ENCODE peak calls at places on chromosome 16, in eight cellular contexts. One of them, this sample, is unnamed.

GRCh38 chr16:66131895-66132294 is 234.6 kb upstream of the CDH5 start:
- DNase-seq in mammary epithelial cell: no peak
- DNase-seq in body of pancreas: no peak
- DNase-seq in upper lobe of right lung: no peak
- DNase-seq in lung: no peak
- DNase-seq in sigmoid colon: no peak
- DNase-seq in heart right ventricle: no peak
- DNase-seq in CD4-positive, alpha-beta memory T cell: no peak
- DNase-seq in this sample: no peak

GRCh38 chr16:84933774-84934571 is 77.4 kb downstream of the ZDHHC7 start:
- DNase-seq in sigmoid colon: peak; percentile 87
- DNase-seq in heart right ventricle: peak; percentile 81
- DNase-seq in mammary epithelial cell: no peak
- DNase-seq in body of pancreas: peak; percentile 95
- DNase-seq in upper lobe of right lung: peak; percentile 74
- DNase-seq in lung: no peak
- DNase-seq in CD4-positive, alpha-beta memory T cell: no peak
- DNase-seq in this sample: peak; percentile 37

GRCh38 chr16:9007177-9007794 is 43.6 kb upstream of the USP7 start:
- DNase-seq in sigmoid colon: no peak
- DNase-seq in upper lobe of right lung: no peak
- DNase-seq in lung: no peak
- DNase-seq in CD4-positive, alpha-beta memory T cell: no peak
- DNase-seq in heart right ventricle: no peak
- DNase-seq in body of pancreas: no peak
- DNase-seq in mammary epithelial cell: no peak
- DNase-seq in this sample: no peak

GRCh38 chr16:54334208-54334607 is 47.6 kb upstream of the IRX3 start:
- DNase-seq in body of pancreas: no peak
- DNase-seq in CD4-positive, alpha-beta memory T cell: no peak
- DNase-seq in sigmoid colon: no peak
- DNase-seq in mammary epithelial cell: no peak
- DNase-seq in lung: no peak
- DNase-seq in heart right ventricle: no peak
- DNase-seq in upper lobe of right lung: no peak
- DNase-seq in this sample: peak; percentile 45

GRCh38 chr16:75181630-75182029 is 25.3 kb downstream of the CTRB2 start:
- DNase-seq in CD4-positive, alpha-beta memory T cell: no peak
- DNase-seq in body of pancreas: no peak
- DNase-seq in mammary epithelial cell: no peak
- DNase-seq in lung: no peak
- DNase-seq in upper lobe of right lung: no peak
- DNase-seq in heart right ventricle: no peak
- DNase-seq in sigmoid colon: no peak
- DNase-seq in this sample: no peak

GRCh38 chr16:58451945-58452401 is 48.0 kb upstream of the NDRG4 start:
- DNase-seq in upper lobe of right lung: no peak
- DNase-seq in heart right ventricle: no peak
- DNase-seq in sigmoid colon: no peak
- DNase-seq in CD4-positive, alpha-beta memory T cell: no peak
- DNase-seq in lung: no peak
- DNase-seq in mammary epithelial cell: peak; percentile 62
- DNase-seq in body of pancreas: no peak
- DNase-seq in this sample: no peak

GRCh38 chr16:84339316-84339715 is 29.0 kb upstream of the ATP2C2 start:
- DNase-seq in mammary epithelial cell: no peak
- DNase-seq in upper lobe of right lung: peak; percentile 29
- DNase-seq in CD4-positive, alpha-beta memory T cell: no peak
- DNase-seq in sigmoid colon: no peak
- DNase-seq in body of pancreas: no peak
- DNase-seq in lung: no peak
- DNase-seq in heart right ventricle: no peak
- DNase-seq in this sample: no peak

GRCh38 chr16:57284206-57284951 is at the start of gene PLLP:
- DNase-seq in upper lobe of right lung: peak; percentile 85
- DNase-seq in body of pancreas: peak; percentile 75
- DNase-seq in CD4-positive, alpha-beta memory T cell: no peak
- DNase-seq in mammary epithelial cell: peak; percentile 57
- DNase-seq in sigmoid colon: peak; percentile 61
- DNase-seq in lung: no peak
- DNase-seq in heart right ventricle: no peak
- DNase-seq in this sample: peak; percentile 52

GRCh38 chr16:13957197-13958078 is 37.5 kb downstream of the ERCC4 start:
- DNase-seq in body of pancreas: peak; percentile 66
- DNase-seq in heart right ventricle: peak; percentile 54
- DNase-seq in sigmoid colon: peak; percentile 90
- DNase-seq in CD4-positive, alpha-beta memory T cell: no peak
- DNase-seq in mammary epithelial cell: peak; percentile 87
- DNase-seq in lung: peak; percentile 68
- DNase-seq in upper lobe of right lung: peak; percentile 86
- DNase-seq in this sample: peak; percentile 19

GRCh38 chr16:11682655-11683096 is 14.4 kb downstream of the SNN start:
- DNase-seq in upper lobe of right lung: no peak
- DNase-seq in mammary epithelial cell: peak; percentile 88
- DNase-seq in CD4-positive, alpha-beta memory T cell: no peak
- DNase-seq in body of pancreas: no peak
- DNase-seq in sigmoid colon: peak; percentile 4
- DNase-seq in heart right ventricle: no peak
- DNase-seq in lung: no peak
- DNase-seq in this sample: no peak

GRCh38 chr16:3458852-3459361 is 15.4 kb downstream of the NAA60 start:
- DNase-seq in body of pancreas: peak; percentile 67
- DNase-seq in sigmoid colon: no peak
- DNase-seq in upper lobe of right lung: no peak
- DNase-seq in heart right ventricle: no peak
- DNase-seq in lung: peak; percentile 47
- DNase-seq in mammary epithelial cell: no peak
- DNase-seq in CD4-positive, alpha-beta memory T cell: no peak
- DNase-seq in this sample: peak; percentile 25

GRCh38 chr16:72501739-72502653 is 330.0 kb upstream of the PMFBP1 start:
- DNase-seq in lung: peak; percentile 37
- DNase-seq in mammary epithelial cell: peak; percentile 39
- DNase-seq in upper lobe of right lung: no peak
- DNase-seq in CD4-positive, alpha-beta memory T cell: peak; percentile 38
- DNase-seq in sigmoid colon: no peak
- DNase-seq in heart right ventricle: peak; percentile 16
- DNase-seq in body of pancreas: peak; percentile 51
- DNase-seq in this sample: peak; percentile 73

GRCh38 chr16:31568577-31569359 is 41.1 kb downstream of the AHSP start:
- DNase-seq in upper lobe of right lung: peak; percentile 83
- DNase-seq in mammary epithelial cell: no peak
- DNase-seq in sigmoid colon: no peak
- DNase-seq in body of pancreas: peak; percentile 46
- DNase-seq in heart right ventricle: no peak
- DNase-seq in lung: peak; percentile 44
- DNase-seq in CD4-positive, alpha-beta memory T cell: no peak
- DNase-seq in this sample: no peak

GRCh38 chr16:50213939-50214519 is 52.3 kb upstream of the ADCY7 start:
- DNase-seq in heart right ventricle: no peak
- DNase-seq in body of pancreas: no peak
- DNase-seq in upper lobe of right lung: no peak
- DNase-seq in CD4-positive, alpha-beta memory T cell: no peak
- DNase-seq in mammary epithelial cell: peak; percentile 46
- DNase-seq in lung: no peak
- DNase-seq in sigmoid colon: no peak
- DNase-seq in this sample: no peak

GRCh38 chr16:76956394-76956793 is 234.6 kb upstream of the MON1B start:
- DNase-seq in body of pancreas: no peak
- DNase-seq in CD4-positive, alpha-beta memory T cell: no peak
- DNase-seq in mammary epithelial cell: no peak
- DNase-seq in heart right ventricle: no peak
- DNase-seq in lung: no peak
- DNase-seq in upper lobe of right lung: no peak
- DNase-seq in sigmoid colon: no peak
- DNase-seq in this sample: no peak

GRCh38 chr16:72458035-72458434 is 286.1 kb upstream of the PMFBP1 start:
- DNase-seq in upper lobe of right lung: no peak
- DNase-seq in heart right ventricle: no peak
- DNase-seq in mammary epithelial cell: no peak
- DNase-seq in sigmoid colon: no peak
- DNase-seq in lung: no peak
- DNase-seq in CD4-positive, alpha-beta memory T cell: no peak
- DNase-seq in body of pancreas: no peak
- DNase-seq in this sample: no peak

GRCh38 chr16:58020628-58021521 is 4.7 kb upstream of the MMP15 start:
- DNase-seq in sigmoid colon: no peak
- DNase-seq in body of pancreas: peak; percentile 82
- DNase-seq in heart right ventricle: peak; percentile 75
- DNase-seq in lung: peak; percentile 65
- DNase-seq in CD4-positive, alpha-beta memory T cell: peak; percentile 65
- DNase-seq in upper lobe of right lung: peak; percentile 70
- DNase-seq in mammary epithelial cell: no peak
- DNase-seq in this sample: peak; percentile 75

GRCh38 chr16:85923153-85924021 is 24.4 kb downstream of the IRF8 start:
- DNase-seq in upper lobe of right lung: no peak
- DNase-seq in mammary epithelial cell: no peak
- DNase-seq in sigmoid colon: no peak
- DNase-seq in CD4-positive, alpha-beta memory T cell: no peak
- DNase-seq in body of pancreas: no peak
- DNase-seq in heart right ventricle: no peak
- DNase-seq in lung: no peak
- DNase-seq in this sample: no peak

GRCh38 chr16:66070140-66070887 is 296.2 kb upstream of the CDH5 start:
- DNase-seq in lung: peak; percentile 73
- DNase-seq in body of pancreas: peak; percentile 20
- DNase-seq in sigmoid colon: peak; percentile 92
- DNase-seq in upper lobe of right lung: peak; percentile 68
- DNase-seq in heart right ventricle: peak; percentile 57
- DNase-seq in mammary epithelial cell: no peak
- DNase-seq in CD4-positive, alpha-beta memory T cell: no peak
- DNase-seq in this sample: peak; percentile 89

GRCh38 chr16:81693467-81694303 is 85.4 kb upstream of the PLCG2 start:
- DNase-seq in sigmoid colon: peak; percentile 93
- DNase-seq in CD4-positive, alpha-beta memory T cell: no peak
- DNase-seq in body of pancreas: no peak
- DNase-seq in lung: no peak
- DNase-seq in upper lobe of right lung: no peak
- DNase-seq in heart right ventricle: no peak
- DNase-seq in mammary epithelial cell: no peak
- DNase-seq in this sample: no peak

GRCh38 chr16:50470687-50471086 is 77.5 kb upstream of the NKD1 start:
- DNase-seq in mammary epithelial cell: no peak
- DNase-seq in body of pancreas: no peak
- DNase-seq in heart right ventricle: no peak
- DNase-seq in lung: no peak
- DNase-seq in upper lobe of right lung: no peak
- DNase-seq in sigmoid colon: no peak
- DNase-seq in CD4-positive, alpha-beta memory T cell: no peak
- DNase-seq in this sample: no peak

GRCh38 chr16:28100810-28101532 is 37.5 kb upstream of the GSG1L start:
- DNase-seq in CD4-positive, alpha-beta memory T cell: no peak
- DNase-seq in sigmoid colon: no peak
- DNase-seq in mammary epithelial cell: no peak
- DNase-seq in upper lobe of right lung: peak; percentile 44
- DNase-seq in body of pancreas: no peak
- DNase-seq in lung: no peak
- DNase-seq in heart right ventricle: no peak
- DNase-seq in this sample: no peak

DNA sequence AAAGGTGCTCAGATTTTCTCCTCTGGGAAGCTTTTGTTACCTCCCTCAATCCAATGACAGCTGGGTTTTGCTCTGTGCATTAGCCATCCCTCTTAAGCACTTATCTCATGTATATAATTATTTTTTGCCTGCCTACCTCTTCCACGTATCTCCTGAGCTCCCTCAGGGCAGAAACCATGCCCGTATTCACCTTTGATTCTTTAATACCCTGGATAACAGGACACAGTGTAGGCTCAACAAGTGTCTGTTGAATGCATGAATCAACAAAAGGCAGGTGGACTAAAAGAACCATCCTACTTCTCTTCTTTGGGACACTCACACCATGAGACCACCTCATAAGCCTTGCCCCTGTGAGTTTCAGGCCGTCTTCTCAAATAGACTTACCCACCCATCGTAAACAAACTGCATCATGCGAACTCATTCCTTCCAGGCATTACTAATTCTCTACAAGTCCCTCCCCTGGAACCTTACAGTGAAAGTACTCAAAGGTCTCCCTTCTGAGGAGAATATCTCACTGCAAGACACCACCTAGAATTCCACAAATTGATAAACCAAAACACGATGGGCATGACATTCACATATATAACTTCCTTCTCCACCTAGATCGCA is 3.2 kb downstream of the ARHGAP17 start:
- DNase-seq in heart right ventricle: no peak
- DNase-seq in lung: no peak
- DNase-seq in mammary epithelial cell: no peak
- DNase-seq in CD4-positive, alpha-beta memory T cell: no peak
- DNase-seq in sigmoid colon: no peak
- DNase-seq in body of pancreas: no peak
- DNase-seq in upper lobe of right lung: no peak
- DNase-seq in this sample: no peak
- H3K4me1 ChIP-seq in heart right ventricle: peaks cover 85% of the 10 kb centered on the region
- H3K4me1 ChIP-seq in lung: peaks cover 22% of the 10 kb centered on the region
- H3K4me1 ChIP-seq in mammary epithelial cell: peaks cover 26% of the 10 kb centered on the region
- H3K4me1 ChIP-seq in CD4-positive, alpha-beta memory T cell: peaks cover 73% of the 10 kb centered on the region
- H3K4me1 ChIP-seq in sigmoid colon: no peaks in the 10 kb centered on the region
- H3K4me1 ChIP-seq in body of pancreas: peaks cover 37% of the 10 kb centered on the region
- H3K4me1 ChIP-seq in upper lobe of right lung: peaks cover 69% of the 10 kb centered on the region
- H3K4me1 ChIP-seq in this sample: peaks cover 15% of the 10 kb centered on the region

GRCh38 chr16:16828913-16829398 is 450.0 kb downstream of the NPIPA7 start:
- DNase-seq in mammary epithelial cell: no peak
- DNase-seq in CD4-positive, alpha-beta memory T cell: no peak
- DNase-seq in body of pancreas: no peak
- DNase-seq in upper lobe of right lung: no peak
- DNase-seq in sigmoid colon: no peak
- DNase-seq in lung: no peak
- DNase-seq in heart right ventricle: no peak
- DNase-seq in this sample: no peak
- H3K4me1 ChIP-seq in mammary epithelial cell: no peaks in the 10 kb centered on the region
- H3K4me1 ChIP-seq in CD4-positive, alpha-beta memory T cell: no peaks in the 10 kb centered on the region
- H3K4me1 ChIP-seq in body of pancreas: no peaks in the 10 kb centered on the region
- H3K4me1 ChIP-seq in upper lobe of right lung: no peaks in the 10 kb centered on the region
- H3K4me1 ChIP-seq in sigmoid colon: no peaks in the 10 kb centered on the region
- H3K4me1 ChIP-seq in lung: no peaks in the 10 kb centered on the region
- H3K4me1 ChIP-seq in heart right ventricle: no peaks in the 10 kb centered on the region
- H3K4me1 ChIP-seq in this sample: no peaks in the 10 kb centered on the region

DNA sequence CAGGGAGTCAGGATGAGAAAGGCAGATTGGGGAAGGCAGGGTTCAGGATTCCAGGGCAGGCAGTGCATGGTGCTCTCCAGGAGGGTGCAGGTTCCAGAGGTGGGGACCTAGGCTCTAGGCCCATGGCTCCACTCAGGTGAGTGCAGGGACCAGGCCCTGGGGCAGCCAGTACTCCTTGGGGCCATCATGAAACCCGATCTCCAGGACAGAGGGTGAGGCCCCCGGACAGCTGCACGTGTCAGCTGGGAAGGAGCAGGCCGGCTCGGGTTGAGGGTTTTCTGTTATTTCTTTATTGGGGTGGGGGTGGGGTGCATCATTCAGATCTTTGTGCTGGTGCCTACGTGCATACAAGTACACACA is 1.3 kb upstream of the MTSS2 start:
- DNase-seq in heart right ventricle: no peak
- DNase-seq in upper lobe of right lung: no peak
- DNase-seq in CD4-positive, alpha-beta memory T cell: no peak
- DNase-seq in body of pancreas: no peak
- DNase-seq in sigmoid colon: no peak
- DNase-seq in mammary epithelial cell: no peak
- DNase-seq in lung: no peak
- DNase-seq in this sample: no peak
- H3K4me1 ChIP-seq in heart right ventricle: peaks cover 90% of the 10 kb centered on the region
- H3K4me1 ChIP-seq in upper lobe of right lung: peaks cover 77% of the 10 kb centered on the region
- H3K4me1 ChIP-seq in CD4-positive, alpha-beta memory T cell: peaks cover 7% of the 10 kb centered on the region
- H3K4me1 ChIP-seq in body of pancreas: peaks cover 56% of the 10 kb centered on the region
- H3K4me1 ChIP-seq in sigmoid colon: peaks cover 4% of the 10 kb centered on the region
- H3K4me1 ChIP-seq in mammary epithelial cell: peaks cover 45% of the 10 kb centered on the region
- H3K4me1 ChIP-seq in lung: peaks cover 71% of the 10 kb centered on the region
- H3K4me1 ChIP-seq in this sample: peaks cover 82% of the 10 kb centered on the region

GRCh38 chr16:70743791-70744190 is 57.2 kb downstream of the VAC14 start:
- DNase-seq in body of pancreas: no peak
- DNase-seq in heart right ventricle: no peak
- DNase-seq in lung: no peak
- DNase-seq in CD4-positive, alpha-beta memory T cell: no peak
- DNase-seq in mammary epithelial cell: no peak
- DNase-seq in sigmoid colon: no peak
- DNase-seq in upper lobe of right lung: no peak
- DNase-seq in this sample: no peak
- H3K4me1 ChIP-seq in body of pancreas: peaks cover 38% of the 10 kb centered on the region
- H3K4me1 ChIP-seq in heart right ventricle: peaks cover 65% of the 10 kb centered on the region
- H3K4me1 ChIP-seq in lung: peaks cover 50% of the 10 kb centered on the region
- H3K4me1 ChIP-seq in CD4-positive, alpha-beta memory T cell: peaks cover 17% of the 10 kb centered on the region
- H3K4me1 ChIP-seq in mammary epithelial cell: peaks cover 47% of the 10 kb centered on the region
- H3K4me1 ChIP-seq in sigmoid colon: no peaks in the 10 kb centered on the region
- H3K4me1 ChIP-seq in upper lobe of right lung: peaks cover 60% of the 10 kb centered on the region
- H3K4me1 ChIP-seq in this sample: peaks cover 56% of the 10 kb centered on the region

This sample was measured in thyroid gland.